ENCODE peak calls at places on chromosome 19, in seven cellular contexts. U is astrocyte; X is CD8-positive, alpha-beta T cell; L is uterus; E is right atrium auricular region; B is cardiac muscle cell; W is A549. Y is an unnamed sample. For H3K9me3, the result is how much of the 10 kb centered on the place peaks cover.

GRCh38 chr19:10552596-10553053 is 8.9 kb downstream of the ATG4D start:
- DNase-seq in U (no peak), X (no peak), L (no peak), E (no peak), B (no peak), W (peak), Y (no peak)

GRCh38 chr19:30739394-30739793 is 367.2 kb downstream of the ZNF536 start:
- DNase-seq in U (no peak), X (no peak), L (peak), E (no peak), B (no peak), W (no peak), Y (no peak)

GRCh38 chr19:15195381-15195964 is 5.3 kb downstream of the NOTCH3 start:
- DNase-seq in U (peak), X (no peak), L (peak), E (no peak), B (peak), W (peak), Y (no peak)

GRCh38 chr19:30693179-30693578 is 321.0 kb downstream of the ZNF536 start:
- DNase-seq in U (no peak), X (no peak), L (no peak), E (no peak), B (no peak), W (no peak), Y (no peak)

GRCh38 chr19:4318460-4318859 is 14.1 kb downstream of the FSD1 start:
- DNase-seq in U (no peak), X (no peak), L (no peak), E (no peak), B (no peak), W (no peak), Y (no peak)

GRCh38 chr19:18736415-18737336 is 53.2 kb downstream of the CRTC1 start:
- DNase-seq in U (no peak), X (no peak), L (no peak), E (no peak), B (no peak), W (no peak), Y (no peak)

GRCh38 chr19:48480476-48481190 is 11.5 kb downstream of the CYTH2 start:
- DNase-seq in U (no peak), X (peak), L (peak), E (peak), B (no peak), W (no peak), Y (no peak)

GRCh38 chr19:2560369-2560768 is 84.4 kb downstream of the GADD45B start:
- DNase-seq in U (no peak), X (no peak), L (no peak), E (no peak), B (no peak), W (no peak), Y (no peak)

GRCh38 chr19:42352216-42352892 is 26.9 kb downstream of the MEGF8 start:
- DNase-seq in U (no peak), X (no peak), L (no peak), E (no peak), B (no peak), W (no peak), Y (no peak)

GRCh38 chr19:38730731-38731589 is 13.3 kb downstream of the CAPN12 start:
- DNase-seq in U (no peak), X (no peak), L (peak), E (no peak), B (no peak), W (no peak), Y (no peak)

GRCh38 chr19:33988601-33989000 is 183.7 kb upstream of the LSM14A start:
- DNase-seq in U (no peak), X (no peak), L (no peak), E (no peak), B (no peak), W (no peak), Y (no peak)

GRCh38 chr19:8512115-8512967 is 1.6 kb downstream of the ZNF414 start:
- DNase-seq in U (no peak), X (no peak), L (no peak), E (no peak), B (no peak), W (peak), Y (no peak)

GRCh38 chr19:46951236-46951986 is 68.2 kb upstream of the NPAS1 start:
- DNase-seq in U (peak), X (no peak), L (no peak), E (no peak), B (no peak), W (peak), Y (no peak)

GRCh38 chr19:16229322-16229641 is 31.6 kb downstream of the AP1M1 start:
- DNase-seq in U (no peak), X (no peak), L (no peak), E (no peak), B (no peak), W (no peak), Y (no peak)

GRCh38 chr19:53365134-53365898 is at the start of gene ZNF525:
- DNase-seq in U (peak), X (peak), L (peak), E (peak), B (peak), W (no peak), Y (no peak)

GRCh38 chr19:10919352-10920287 is 8.8 kb downstream of the YIPF2 start:
- DNase-seq in U (no peak), X (no peak), L (no peak), E (no peak), B (no peak), W (no peak), Y (no peak)

GRCh38 chr19:934865-935422 is 9.1 kb downstream of the ARID3A start:
- DNase-seq in U (peak), X (no peak), L (peak), E (peak), B (no peak), W (no peak), Y (no peak)

GRCh38 chr19:28878862-28879566 is 333.9 kb downstream of the UQCRFS1 start:
- DNase-seq in U (peak), X (peak), L (peak), E (peak), B (peak), W (peak), Y (peak)

GRCh38 chr19:17679526-17680234 is 8.5 kb downstream of the UNC13A start:
- DNase-seq in U (no peak), X (no peak), L (no peak), E (no peak), B (no peak), W (no peak), Y (no peak)
- H3K27ac ChIP-seq in U (peak), X (no peak), L (peak), E (peak), B (no peak), W (peak), Y (no peak)

GRCh38 chr19:12521996-12522395 is 29.3 kb downstream of the ZNF564 start:
- DNase-seq in U (no peak), X (no peak), L (no peak), E (no peak), B (no peak), W (no peak), Y (no peak)
- TF ChIP-seq CTCF in U (no peak), X (no peak), L (no peak), E (no peak), B (no peak), W (no peak), Y (no peak)

GRCh38 chr19:52102163-52102562 is 6.6 kb upstream of the ZNF841 start:
- DNase-seq in U (no peak), X (no peak), L (no peak), E (no peak), B (no peak), W (no peak), Y (no peak)

GRCh38 chr19:52099497-52100138 is 4.1 kb upstream of the ZNF841 start:
- DNase-seq in U (no peak), X (no peak), L (no peak), E (no peak), B (no peak), W (no peak), Y (no peak)

GRCh38 chr19:52102782-52103181 is 7.2 kb upstream of the ZNF841 start:
- DNase-seq in U (no peak), X (no peak), L (no peak), E (no peak), B (no peak), W (no peak), Y (no peak)
- H3K9me3 ChIP-seq in U (under half), X (under half), L (under half), E (under half), B (under half), W (half or more), Y (under half)

GRCh38 chr19:44775676-44776240 is 1.9 kb upstream of the CBLC start:
- DNase-seq in U (no peak), X (no peak), L (no peak), E (no peak), B (no peak), W (no peak), Y (no peak)

GRCh38 chr19:44774614-44775013 is 3.1 kb upstream of the CBLC start:
- DNase-seq in U (no peak), X (no peak), L (no peak), E (no peak), B (no peak), W (no peak), Y (no peak)

GRCh38 chr19:44776402-44777096 is 1.1 kb upstream of the CBLC start:
- DNase-seq in U (no peak), X (no peak), L (no peak), E (no peak), B (no peak), W (no peak), Y (no peak)

GRCh38 chr19:44779150-44779549 is 1.5 kb downstream of the CBLC start:
- DNase-seq in U (no peak), X (no peak), L (no peak), E (no peak), B (no peak), W (no peak), Y (no peak)

DNA sequence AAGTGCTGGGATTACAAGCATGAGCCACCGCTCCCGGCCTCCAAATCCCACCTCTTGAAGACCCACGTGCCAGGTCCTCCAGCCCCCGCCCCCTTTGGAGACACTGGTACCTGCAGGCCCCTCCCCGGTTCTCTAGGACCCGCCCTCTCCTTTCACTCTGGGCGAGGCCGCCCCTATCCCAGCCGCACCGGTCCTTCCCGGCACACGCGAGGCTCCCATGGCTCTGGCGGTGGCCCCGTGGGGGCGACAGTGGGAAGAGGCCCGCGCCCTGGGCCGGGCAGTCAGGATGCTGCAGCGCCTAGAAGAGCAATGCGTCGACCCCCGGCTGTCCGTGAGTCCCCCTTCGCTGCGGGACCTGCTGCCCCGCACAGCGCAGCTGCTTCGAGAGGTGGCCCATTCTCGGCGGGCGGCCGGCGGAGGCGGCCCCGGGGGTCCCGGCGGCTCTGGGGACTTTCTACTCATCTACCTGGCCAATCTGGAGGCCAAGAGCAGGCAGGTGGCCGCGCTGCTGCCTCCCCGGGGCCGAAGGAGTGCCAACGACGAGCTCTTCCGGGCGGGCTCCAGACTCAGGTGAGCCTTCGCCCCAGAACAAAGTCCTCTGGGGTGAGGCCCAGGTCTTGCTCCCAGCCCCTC is at the start of gene CBLC:
- DNase-seq in U (no peak), X (no peak), L (no peak), E (no peak), B (peak), W (no peak), Y (no peak)
- H3K27ac ChIP-seq in U (no peak), X (no peak), L (no peak), E (no peak), B (no peak), W (peak), Y (no peak)

GRCh38 chr19:5349041-5349440 is 8.4 kb upstream of the PTPRS start:
- DNase-seq in U (no peak), X (no peak), L (no peak), E (no peak), B (no peak), W (no peak), Y (no peak)
- TF ChIP-seq CTCF in U (no peak), X (no peak), L (no peak), E (no peak), B (peak), W (no peak), Y (no peak)

DNA sequence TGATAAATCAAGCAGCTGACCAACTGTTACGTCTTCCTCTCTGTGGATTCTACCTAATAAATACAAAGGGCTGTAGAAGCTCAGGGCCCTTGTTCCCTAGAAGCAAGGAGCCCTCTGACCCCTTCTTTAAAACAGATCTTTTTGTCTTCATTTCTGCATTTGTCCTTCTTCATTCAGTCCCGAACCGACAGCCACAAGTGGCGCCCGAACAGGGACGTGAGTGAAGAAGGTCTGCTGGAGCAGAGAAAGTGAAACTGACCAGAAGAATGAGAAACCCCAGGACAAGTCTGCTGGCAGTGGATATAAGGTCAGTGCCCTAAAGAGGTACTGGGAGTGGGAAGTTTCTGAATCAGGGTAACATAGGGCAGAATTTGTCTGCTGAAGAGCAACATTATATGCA is 13.1 kb downstream of the ZNF773 start:
- DNase-seq in U (peak), X (no peak), L (no peak), E (no peak), B (no peak), W (no peak), Y (no peak)
- H3K9me3 ChIP-seq in U (under half), X (under half), L (under half), E (under half), B (under half), W (half or more), Y (under half)

Y was measured in AG04450.